ENCODE peak calls at places on chromosomes 12 and 14, in ten cellular contexts. D is psoas muscle; R is CD8-positive, alpha-beta memory T cell; U is dermis blood vessel endothelial cell; J is anterior cingulate cortex; V is pancreas; G is fibroblast of gingiva; P is stimulated activated CD4-positive, alpha-beta T cell treated with anti-CD3 and anti-CD28 coated beads, TNF-alpha, amount 100 ng/mL, for 24 hours; Z is mammary epithelial cell; A is SW480. T is an unnamed sample.

GRCh38 chr12:95544756-95545155 is 6.5 kb downstream of the USP44 start:
- DNase-seq in D (no peak), R (no peak), U (no peak), J (no peak), V (no peak), G (no peak), P (no peak), Z (no peak), A (no peak), T (no peak)

GRCh38 chr12:65308601-65309071 is 30.2 kb downstream of the MSRB3 start:
- DNase-seq in D (no peak), R (no peak), U (peak), J (no peak), V (no peak), G (no peak), P (no peak), Z (peak), A (no peak), T (no peak)

GRCh38 chr14:100898935-100899840 is 4.3 kb downstream of the RTL1 start:
- DNase-seq in D (no peak), R (no peak), U (peak), J (no peak), V (no peak), G (no peak), P (no peak), Z (no peak), A (no peak), T (no peak)

GRCh38 chr14:58770501-58770982 is 132.8 kb downstream of the DACT1 start:
- DNase-seq in D (no peak), R (no peak), U (no peak), J (no peak), V (no peak), G (no peak), P (no peak), Z (no peak), A (no peak), T (peak)

GRCh38 chr12:47896022-47896421 is 8.8 kb downstream of the VDR start:
- DNase-seq in D (no peak), R (no peak), U (no peak), J (no peak), V (no peak), G (no peak), P (no peak), Z (no peak), A (no peak), T (no peak)

GRCh38 chr14:104320611-104321086 is 182.3 kb downstream of the KIF26A start:
- DNase-seq in D (no peak), R (no peak), U (no peak), J (no peak), V (no peak), G (no peak), P (no peak), Z (no peak), A (no peak), T (no peak)

GRCh38 chr14:22320353-22320733 is 268.7 kb downstream of the DAD1 start:
- DNase-seq in D (no peak), R (no peak), U (no peak), J (no peak), V (no peak), G (no peak), P (no peak), Z (no peak), A (peak), T (no peak)

GRCh38 chr14:51460051-51460450 is 191.7 kb upstream of the FRMD6 start:
- DNase-seq in D (no peak), R (no peak), U (no peak), J (no peak), V (no peak), G (peak), P (no peak), Z (no peak), A (no peak), T (no peak)

GRCh38 chr14:92635031-92635430 is 113.4 kb downstream of the LGMN start:
- DNase-seq in D (no peak), R (no peak), U (no peak), J (no peak), V (no peak), G (no peak), P (no peak), Z (no peak), A (no peak), T (no peak)

GRCh38 chr12:128079476-128079875 is 187.5 kb upstream of the TMEM132C start:
- DNase-seq in D (no peak), R (no peak), U (no peak), J (no peak), V (no peak), G (no peak), P (no peak), Z (no peak), A (no peak), T (no peak)

GRCh38 chr12:32444895-32445294 is 45.5 kb downstream of the FGD4 start:
- DNase-seq in D (no peak), R (no peak), U (peak), J (no peak), V (peak), G (peak), P (no peak), Z (peak), A (peak), T (no peak)

GRCh38 chr12:95834572-95834971 is 24.2 kb upstream of the SNRPF start:
- DNase-seq in D (no peak), R (no peak), U (no peak), J (no peak), V (no peak), G (no peak), P (no peak), Z (no peak), A (no peak), T (no peak)

GRCh38 chr12:39682689-39683477 is 63.3 kb upstream of the ABCD2 start:
- DNase-seq in D (no peak), R (no peak), U (no peak), J (no peak), V (no peak), G (no peak), P (no peak), Z (no peak), A (no peak), T (no peak)

GRCh38 chr14:99971929-99972747 is 93.1 kb upstream of the EVL start:
- DNase-seq in D (no peak), R (peak), U (peak), J (no peak), V (no peak), G (no peak), P (no peak), Z (peak), A (no peak), T (no peak)

GRCh38 chr14:31947076-31947475 is 130.0 kb upstream of the ARHGAP5 start:
- DNase-seq in D (no peak), R (no peak), U (no peak), J (no peak), V (no peak), G (no peak), P (no peak), Z (peak), A (no peak), T (no peak)

GRCh38 chr14:66758031-66758613 is 250.2 kb downstream of the GPHN start:
- DNase-seq in D (no peak), R (no peak), U (no peak), J (no peak), V (no peak), G (no peak), P (no peak), Z (no peak), A (no peak), T (no peak)

GRCh38 chr12:85865905-85866304 is 8.2 kb upstream of the NTS start:
- DNase-seq in D (no peak), R (no peak), U (peak), J (no peak), V (no peak), G (no peak), P (no peak), Z (no peak), A (no peak), T (no peak)

GRCh38 chr14:68959035-68959434 is 20.1 kb downstream of the ACTN1 start:
- DNase-seq in D (no peak), R (no peak), U (peak), J (no peak), V (no peak), G (no peak), P (no peak), Z (no peak), A (no peak), T (no peak)

T was measured in transverse colon.